ENCODE peak calls at places on chromosomes 3 and 15, in ten cellular contexts. K, C, S, V, N, T, J, D, M and B are unnamed samples.

GRCh38 chr15:81373996-81374395 is at the start of gene TMC3:
- DNase-seq in K (peak; percentile 84), S (no peak), N (no peak), V (no peak), T (no peak), D (no peak), M (no peak), J (no peak), C (no peak), B (no peak)

GRCh38 chr3:151265866-151266265 is 12.5 kb downstream of the P2RY14 start:
- DNase-seq in S (no peak), J (no peak), N (no peak), C (no peak), V (no peak), M (peak; percentile 74), K (no peak), T (peak; percentile 14), D (no peak), B (no peak)

GRCh38 chr15:82810061-82810862 is 834 bp downstream of the WHAMM start:
- DNase-seq in C (no peak), T (no peak), M (peak; percentile 36), D (peak; percentile 76), S (no peak), J (peak; percentile 31), N (peak; percentile 40), K (peak; percentile 55), V (peak; percentile 47), B (no peak)

GRCh38 chr3:141764946-141765345 is 1.7 kb downstream of the GRK7 start:
- DNase-seq in S (no peak), K (no peak), V (no peak), J (no peak), M (no peak), N (no peak), D (no peak), T (no peak), C (no peak), B (no peak)

GRCh38 chr3:100412897-100413590 is 11.7 kb downstream of the LNP1 start:
- DNase-seq in S (no peak), N (no peak), M (no peak), J (no peak), K (no peak), T (peak; percentile 28), D (no peak), C (no peak), V (no peak), B (no peak)

GRCh38 chr15:60460931-60461330 is 18.0 kb downstream of the ICE2 start:
- DNase-seq in C (no peak), M (no peak), T (no peak), J (no peak), S (no peak), K (peak; percentile 55), V (no peak), D (no peak), N (no peak), B (no peak)

GRCh38 chr15:45476395-45476794 is 46.2 kb downstream of the SLC30A4 start:
- DNase-seq in N (no peak), C (no peak), M (no peak), T (no peak), K (no peak), J (no peak), S (no peak), D (no peak), V (no peak), B (no peak)

GRCh38 chr3:132595036-132595435 is 2.0 kb upstream of the ACKR4 start:
- DNase-seq in S (no peak), J (no peak), D (no peak), N (no peak), C (no peak), T (no peak), M (no peak), K (peak; percentile 77), V (no peak), B (no peak)

GRCh38 chr15:62436235-62436634 is 271.1 kb upstream of the C2CD4B start:
- DNase-seq in M (no peak), V (no peak), C (no peak), N (no peak), D (no peak), K (no peak), J (no peak), S (peak; percentile 48), T (no peak), B (no peak)
- H3K4me1 ChIP-seq in M (peaks cover 7% of the 10 kb centered on the region), V (no peaks in the 10 kb centered on the region), C (no peaks in the 10 kb centered on the region), N (peaks cover 36% of the 10 kb centered on the region), D (no peaks in the 10 kb centered on the region), K (peaks cover 3% of the 10 kb centered on the region), J (no peaks in the 10 kb centered on the region), S (peaks cover 12% of the 10 kb centered on the region), T (peaks cover 39% of the 10 kb centered on the region), B (peaks cover 28% of the 10 kb centered on the region)

GRCh38 chr3:184561329-184562145 is at the start of gene EPHB3:
- DNase-seq in D (peak; percentile 99), K (peak; percentile 98), J (peak; percentile 99), N (peak; percentile 100), V (peak; percentile 100), S (peak; percentile 100), M (peak; percentile 98), T (peak; percentile 98), C (peak; percentile 89), B (peak; percentile 99)
- H3K4me1 ChIP-seq in D (peaks cover 41% of the 10 kb centered on the region), K (peaks cover 14% of the 10 kb centered on the region), J (peaks cover 35% of the 10 kb centered on the region), N (peaks cover 29% of the 10 kb centered on the region), V (peaks cover 18% of the 10 kb centered on the region), S (peaks cover 29% of the 10 kb centered on the region), M (peaks cover 8% of the 10 kb centered on the region), T (peaks cover 51% of the 10 kb centered on the region), C (no peaks in the 10 kb centered on the region), B (peaks cover 37% of the 10 kb centered on the region)

GRCh38 chr15:39124155-39124924 is 456.5 kb upstream of the THBS1 start:
- DNase-seq in V (no peak), T (no peak), J (no peak), K (peak; percentile 81), C (no peak), S (no peak), D (no peak), M (no peak), N (no peak), B (no peak)

GRCh38 chr15:39115379-39116057 is 465.4 kb upstream of the THBS1 start:
- DNase-seq in C (no peak), K (no peak), M (no peak), N (no peak), D (no peak), V (no peak), J (no peak), S (no peak), T (no peak), B (no peak)

GRCh38 chr15:39113741-39114140 is 467.1 kb upstream of the THBS1 start:
- DNase-seq in C (no peak), T (no peak), V (no peak), S (no peak), N (no peak), M (no peak), J (no peak), K (no peak), D (no peak), B (no peak)

GRCh38 chr15:39114690-39115378 is 466.0 kb upstream of the THBS1 start:
- DNase-seq in C (no peak), D (no peak), M (no peak), T (no peak), V (no peak), N (no peak), K (no peak), J (no peak), S (no peak), B (no peak)

DNA sequence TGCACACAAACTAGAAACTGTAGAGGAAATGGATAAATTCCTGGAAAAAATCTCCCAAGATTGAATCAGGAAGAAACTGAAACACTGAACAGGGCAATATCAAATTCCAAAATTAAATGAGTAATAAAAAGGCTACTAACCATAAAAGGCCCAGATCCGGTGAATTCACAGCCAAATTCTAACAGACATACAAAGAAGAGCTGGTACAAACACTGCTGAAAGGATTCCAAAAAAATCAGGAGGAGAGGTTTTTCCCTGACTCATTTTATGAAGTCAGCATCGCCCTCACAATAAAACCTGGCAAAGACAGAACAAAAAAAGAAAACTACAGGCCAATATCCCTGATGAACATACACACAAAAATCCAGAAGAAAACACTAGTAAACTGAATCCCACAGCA is 462.4 kb upstream of the THBS1 start:
- DNase-seq in S (no peak), D (no peak), J (no peak), M (no peak), K (peak; percentile 94), C (no peak), V (no peak), N (no peak), T (no peak), B (no peak)
- H3K4me1 ChIP-seq in S (no peaks in the 10 kb centered on the region), D (no peaks in the 10 kb centered on the region), J (no peaks in the 10 kb centered on the region), M (no peaks in the 10 kb centered on the region), K (no peaks in the 10 kb centered on the region), C (no peaks in the 10 kb centered on the region), V (no peaks in the 10 kb centered on the region), N (no peaks in the 10 kb centered on the region), T (no peaks in the 10 kb centered on the region), B (no peaks in the 10 kb centered on the region)

DNA sequence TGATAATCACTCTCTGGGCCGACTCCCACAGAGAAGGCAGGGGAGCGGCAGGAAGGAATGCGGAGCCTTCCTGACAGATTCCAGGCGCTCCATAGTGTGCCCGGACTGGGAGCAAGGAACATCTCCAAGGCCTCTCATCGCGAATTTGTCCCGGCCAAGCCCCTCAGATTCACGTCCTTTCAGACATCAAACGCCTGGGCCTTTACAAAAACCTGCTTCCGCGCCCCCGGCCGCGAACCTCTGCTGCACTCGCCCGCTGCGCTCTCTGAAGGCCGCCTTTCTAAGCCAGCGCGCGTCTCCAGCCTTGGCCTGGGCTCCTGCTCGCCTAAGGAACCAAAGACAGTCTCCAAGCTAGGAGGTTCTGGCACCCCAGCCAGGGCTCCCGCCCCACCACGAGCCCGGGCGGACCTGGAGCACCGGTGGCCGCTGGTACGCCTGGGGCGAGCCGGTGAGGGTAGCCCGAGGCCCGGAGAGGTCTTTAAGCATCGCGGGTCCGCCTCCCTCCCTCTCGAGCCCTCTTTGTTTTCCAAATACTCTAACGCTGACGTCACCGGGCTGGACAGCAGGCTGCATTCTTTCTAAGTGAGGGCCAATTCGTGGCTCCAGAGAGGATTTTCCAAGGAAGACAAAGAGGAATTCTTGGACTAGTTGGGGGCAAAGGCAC is 837 bp downstream of the AMOTL2 start:
- DNase-seq in S (peak; percentile 85), T (peak; percentile 93), K (peak; percentile 94), D (peak; percentile 86), V (peak; percentile 84), N (peak; percentile 92), J (peak; percentile 86), M (no peak), C (no peak), B (peak; percentile 95)
- H3K4me1 ChIP-seq in S (peaks cover 21% of the 10 kb centered on the region), T (peaks cover 65% of the 10 kb centered on the region), K (peaks cover 38% of the 10 kb centered on the region), D (peaks cover 51% of the 10 kb centered on the region), V (peaks cover 21% of the 10 kb centered on the region), N (peaks cover 65% of the 10 kb centered on the region), J (no peaks in the 10 kb centered on the region), M (no peaks in the 10 kb centered on the region), C (no peaks in the 10 kb centered on the region), B (no peaks in the 10 kb centered on the region)

DNA sequence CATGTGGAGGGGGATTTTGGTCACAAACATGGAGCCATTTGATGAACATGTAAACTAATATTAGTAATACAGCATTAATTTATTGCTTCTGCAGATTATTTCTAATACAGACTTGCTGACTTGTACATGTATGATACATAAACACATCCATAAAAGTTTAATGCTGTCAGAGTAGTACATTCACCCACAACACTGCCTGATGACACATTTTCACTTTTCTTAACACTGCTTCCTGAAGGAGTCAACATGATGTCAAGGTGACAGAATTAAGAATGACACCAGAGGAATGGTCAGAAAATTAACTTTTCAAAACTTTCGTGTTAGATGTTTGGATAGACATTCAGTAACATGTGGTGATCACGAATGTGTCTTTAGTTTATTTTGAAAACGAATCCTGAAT is 199.4 kb downstream of the SATB1 start:
- DNase-seq in C (no peak), M (no peak), N (no peak), D (no peak), K (no peak), T (no peak), S (no peak), V (no peak), J (no peak), B (no peak)
- H3K4me1 ChIP-seq in C (no peaks in the 10 kb centered on the region), M (peaks cover 36% of the 10 kb centered on the region), N (no peaks in the 10 kb centered on the region), D (no peaks in the 10 kb centered on the region), K (no peaks in the 10 kb centered on the region), T (no peaks in the 10 kb centered on the region), S (no peaks in the 10 kb centered on the region), V (no peaks in the 10 kb centered on the region), J (no peaks in the 10 kb centered on the region), B (no peaks in the 10 kb centered on the region)